ENCODE peak calls at places on chromosome 17, in seven cellular contexts. J is NCI-H460; G is posterior cingulate gyrus; Q is stimulated activated CD4-positive, alpha-beta T cell treated with anti-CD3 and anti-CD28 coated beads, Interleukin-4, amount 100 ng/mL, for 48 hours; V is left colon; I is NCI-H1048; U is HS-27A. Z is an unnamed sample.

GRCh38 chr17:2035549-2036490 is 5.9 kb downstream of the DPH1 start:
- DNase-seq in J (no peak), G (no peak), Q (no peak), V (no peak), I (no peak), U (no peak), Z (no peak)

GRCh38 chr17:6153416-6153815 is 83.2 kb downstream of the WSCD1 start:
- DNase-seq in J (no peak), G (no peak), Q (no peak), V (no peak), I (no peak), U (no peak), Z (no peak)

GRCh38 chr17:77941004-77941403 is 17.5 kb upstream of the TNRC6C start:
- DNase-seq in J (no peak), G (no peak), Q (no peak), V (no peak), I (no peak), U (no peak), Z (no peak)

GRCh38 chr17:44829558-44830358 is at the start of gene GJC1:
- DNase-seq in J (no peak), G (no peak), Q (no peak), V (peak), I (no peak), U (no peak), Z (peak)

GRCh38 chr17:2462481-2462880 is 49.2 kb downstream of the METTL16 start:
- DNase-seq in J (no peak), G (no peak), Q (no peak), V (no peak), I (no peak), U (no peak), Z (no peak)

GRCh38 chr17:49995055-49995738 is at the start of gene DLX3:
- DNase-seq in J (peak), G (no peak), Q (no peak), V (peak), I (peak), U (no peak), Z (peak)

GRCh38 chr17:62950067-62950466 is 16.0 kb upstream of the TANC2 start:
- DNase-seq in J (no peak), G (no peak), Q (no peak), V (peak), I (no peak), U (no peak), Z (no peak)

GRCh38 chr17:51165680-51166197 is 472 bp upstream of the NME2 start:
- DNase-seq in J (no peak), G (no peak), Q (no peak), V (peak), I (no peak), U (no peak), Z (peak)

GRCh38 chr17:15452746-15453145 is 14.7 kb downstream of the CDRT4 start:
- DNase-seq in J (no peak), G (no peak), Q (no peak), V (no peak), I (no peak), U (no peak), Z (no peak)

GRCh38 chr17:78341559-78342437 is 18.1 kb downstream of the SOCS3 start:
- DNase-seq in J (peak), G (peak), Q (no peak), V (peak), I (no peak), U (no peak), Z (no peak)

GRCh38 chr17:3944485-3945388 is 19.5 kb downstream of the ATP2A3 start:
- DNase-seq in J (no peak), G (no peak), Q (peak), V (no peak), I (peak), U (no peak), Z (no peak)

GRCh38 chr17:6435968-6436367 is 1.0 kb upstream of the AIPL1 start:
- DNase-seq in J (peak), G (peak), Q (peak), V (peak), I (no peak), U (no peak), Z (peak)

GRCh38 chr17:17127730-17128291 is 78.3 kb downstream of the PLD6 start:
- DNase-seq in J (no peak), G (no peak), Q (no peak), V (no peak), I (no peak), U (no peak), Z (no peak)

GRCh38 chr17:57102122-57102521 is 17.1 kb downstream of the AKAP1 start:
- DNase-seq in J (no peak), G (no peak), Q (no peak), V (no peak), I (no peak), U (no peak), Z (no peak)

GRCh38 chr17:68182940-68183551 is 64.8 kb upstream of the AMZ2 start:
- DNase-seq in J (no peak), G (no peak), Q (no peak), V (no peak), I (no peak), U (no peak), Z (no peak)

GRCh38 chr17:31320791-31321190 is 631 bp downstream of the EVI2A start:
- DNase-seq in J (no peak), G (no peak), Q (no peak), V (no peak), I (no peak), U (no peak), Z (no peak)

GRCh38 chr17:31323551-31323950 is 2.1 kb upstream of the EVI2A start:
- DNase-seq in J (no peak), G (no peak), Q (no peak), V (no peak), I (no peak), U (no peak), Z (no peak)

GRCh38 chr17:77425791-77426641 is 285.2 kb downstream of the SEC14L1 start:
- DNase-seq in J (peak), G (no peak), Q (no peak), V (peak), I (no peak), U (no peak), Z (no peak)

GRCh38 chr17:57834146-57834741 is 15.6 kb downstream of the MRPS23 start:
- DNase-seq in J (no peak), G (peak), Q (no peak), V (peak), I (no peak), U (no peak), Z (no peak)

GRCh38 chr17:27265333-27265732 is 28.6 kb upstream of the WSB1 start:
- DNase-seq in J (no peak), G (no peak), Q (no peak), V (no peak), I (no peak), U (no peak), Z (peak)

GRCh38 chr17:2292100-2292499 is 11.5 kb downstream of the SMG6 start:
- DNase-seq in J (no peak), G (no peak), Q (no peak), V (no peak), I (no peak), U (no peak), Z (no peak)

GRCh38 chr17:48596000-48596734 is 2.6 kb upstream of the HOXB5 start:
- DNase-seq in J (no peak), G (no peak), Q (no peak), V (no peak), I (no peak), U (no peak), Z (no peak)

GRCh38 chr17:82097187-82097918 is 683 bp downstream of the FASN start:
- DNase-seq in J (peak), G (no peak), Q (no peak), V (no peak), I (no peak), U (no peak), Z (peak)

GRCh38 chr17:80277751-80278671 is 17.4 kb downstream of the RNF213 start:
- DNase-seq in J (peak), G (no peak), Q (no peak), V (no peak), I (no peak), U (no peak), Z (no peak)

GRCh38 chr17:48792033-48792798 is 24.8 kb downstream of the TTLL6 start:
- DNase-seq in J (no peak), G (no peak), Q (no peak), V (no peak), I (no peak), U (no peak), Z (no peak)

GRCh38 chr17:78163881-78164747 is 4.3 kb upstream of the SYNGR2 start:
- DNase-seq in J (no peak), G (no peak), Q (no peak), V (no peak), I (no peak), U (no peak), Z (no peak)

GRCh38 chr17:36869856-36870617 is 67.2 kb upstream of the LHX1 start:
- DNase-seq in J (peak), G (no peak), Q (no peak), V (no peak), I (no peak), U (no peak), Z (no peak)

GRCh38 chr17:19004601-19005441 is at the start of gene FAM83G:
- DNase-seq in J (peak), G (no peak), Q (peak), V (peak), I (no peak), U (peak), Z (peak)

GRCh38 chr17:31130286-31131224 is 35.8 kb downstream of the NF1 start:
- DNase-seq in J (no peak), G (no peak), Q (no peak), V (no peak), I (no peak), U (no peak), Z (no peak)

GRCh38 chr17:82787081-82787848 is 35.4 kb downstream of the TBCD start:
- DNase-seq in J (no peak), G (peak), Q (no peak), V (no peak), I (no peak), U (no peak), Z (no peak)

GRCh38 chr17:42153919-42154491 is 784 bp downstream of the RAB5C start:
- DNase-seq in J (no peak), G (no peak), Q (no peak), V (no peak), I (no peak), U (no peak), Z (peak)

GRCh38 chr17:55818026-55818425 is 67.2 kb downstream of the PCTP start:
- DNase-seq in J (no peak), G (no peak), Q (no peak), V (no peak), I (no peak), U (no peak), Z (no peak)

GRCh38 chr17:2795412-2796163 is 650 bp upstream of the RAP1GAP2 start:
- DNase-seq in J (no peak), G (no peak), Q (no peak), V (no peak), I (no peak), U (no peak), Z (no peak)

GRCh38 chr17:70239391-70239826 is 70.1 kb downstream of the KCNJ2 start:
- DNase-seq in J (no peak), G (no peak), Q (no peak), V (no peak), I (no peak), U (no peak), Z (peak)

GRCh38 chr17:55845385-55845784 is 94.5 kb downstream of the PCTP start:
- DNase-seq in J (no peak), G (peak), Q (peak), V (peak), I (no peak), U (no peak), Z (no peak)

GRCh38 chr17:22695228-22695619 is 1002.9 kb downstream of the KCNJ18 start:
- DNase-seq in J (no peak), G (no peak), Q (no peak), V (no peak), I (no peak), U (no peak), Z (no peak)

GRCh38 chr17:12958786-12959185 is 59.0 kb downstream of the ELAC2 start:
- DNase-seq in J (no peak), G (no peak), Q (no peak), V (no peak), I (no peak), U (no peak), Z (no peak)